ENCODE peak calls at places on chromosomes 5 and 9, in four cellular contexts. X is lower leg skin, L is astrocyte of the spinal cord, S is BJ. K is an unnamed sample.

GRCh38 chr9:111730937-111731567 is 63.7 kb downstream of the SHOC1 start:
- DNase-seq in X (no peak), L (peak; percentile 58), S (no peak), K (no peak)

GRCh38 chr5:34584165-34584564 is 72.0 kb upstream of the RAI14 start:
- DNase-seq in X (no peak), L (no peak), S (no peak), K (no peak)

GRCh38 chr9:68496356-68496755 is 44.3 kb downstream of the TMEM252 start:
- DNase-seq in X (no peak), L (no peak), S (no peak), K (no peak)

GRCh38 chr5:6465831-6466790 is 17.5 kb downstream of the UBE2QL1 start:
- DNase-seq in X (peak; percentile 76), L (no peak), S (no peak), K (no peak)

GRCh38 chr5:35202319-35203111 is 27.8 kb downstream of the PRLR start:
- DNase-seq in X (no peak), L (peak; percentile 42), S (peak; percentile 66), K (no peak)

GRCh38 chr5:132444061-132444460 is 46.5 kb downstream of the IRF1 start:
- DNase-seq in X (no peak), L (no peak), S (no peak), K (no peak)

GRCh38 chr5:139394123-139394653 is 716 bp downstream of the PROB1 start:
- DNase-seq in X (no peak), L (no peak), S (no peak), K (no peak)

GRCh38 chr5:139746691-139747582 is 48.7 kb upstream of the PSD2 start:
- DNase-seq in X (peak; percentile 91), L (peak; percentile 48), S (no peak), K (no peak)

GRCh38 chr5:612498-613424 is 621 bp downstream of the CEP72 start:
- DNase-seq in X (peak; percentile 86), L (peak; percentile 4), S (no peak), K (no peak)

GRCh38 chr9:35812025-35812602 is at the start of gene SPAG8:
- DNase-seq in X (peak; percentile 99), L (peak; percentile 96), S (peak; percentile 83), K (peak; percentile 98)

GRCh38 chr9:35811364-35812024 is 568 bp downstream of the SPAG8 start:
- DNase-seq in X (no peak), L (no peak), S (no peak), K (no peak)

GRCh38 chr9:35814106-35814840 is 569 bp downstream of the HINT2 start:
- DNase-seq in X (peak; percentile 91), L (peak; percentile 52), S (no peak), K (no peak)

GRCh38 chr9:35814841-35815543 is at the start of gene HINT2:
- DNase-seq in X (peak; percentile 99), L (peak; percentile 99), S (peak; percentile 97), K (peak; percentile 91)

DNA sequence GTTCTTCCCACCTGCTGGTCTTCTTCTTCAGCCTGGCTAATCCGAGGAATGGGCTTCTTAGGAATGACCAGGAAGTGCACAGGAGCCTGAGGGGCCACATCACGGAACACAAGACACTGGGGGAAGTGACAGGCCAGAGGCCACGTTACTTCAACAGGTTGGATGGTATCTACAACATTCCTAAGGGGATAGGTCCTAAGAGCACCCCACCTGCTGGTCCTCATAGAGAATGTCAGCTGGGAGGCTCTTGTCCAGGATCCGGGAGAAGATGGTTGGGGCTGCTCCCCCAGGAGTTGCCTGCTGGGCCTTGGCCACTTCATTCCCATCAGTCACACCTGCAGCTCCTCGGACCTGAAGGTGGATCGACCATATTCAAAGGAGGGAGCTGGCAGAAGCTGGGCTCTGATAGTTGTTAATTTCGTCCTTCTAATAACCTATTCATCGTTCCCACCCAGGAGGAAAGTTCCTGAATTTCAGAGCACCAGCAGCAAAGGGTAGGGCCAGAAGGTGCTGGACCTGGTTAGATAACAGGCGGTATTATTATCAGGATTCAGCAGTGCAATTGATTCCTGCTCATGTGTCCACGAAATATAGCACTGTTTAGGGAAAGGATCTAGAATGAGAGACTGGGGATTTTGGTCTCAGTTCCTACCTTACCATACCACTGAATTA is 1.3 kb downstream of the HINT2 start:
- DNase-seq in X (no peak), L (no peak), S (no peak), K (no peak)
- TF ChIP-seq CTCF in X (no peak), L (peak; percentile 49), S (peak; percentile 37), K (peak; percentile 31)

DNA sequence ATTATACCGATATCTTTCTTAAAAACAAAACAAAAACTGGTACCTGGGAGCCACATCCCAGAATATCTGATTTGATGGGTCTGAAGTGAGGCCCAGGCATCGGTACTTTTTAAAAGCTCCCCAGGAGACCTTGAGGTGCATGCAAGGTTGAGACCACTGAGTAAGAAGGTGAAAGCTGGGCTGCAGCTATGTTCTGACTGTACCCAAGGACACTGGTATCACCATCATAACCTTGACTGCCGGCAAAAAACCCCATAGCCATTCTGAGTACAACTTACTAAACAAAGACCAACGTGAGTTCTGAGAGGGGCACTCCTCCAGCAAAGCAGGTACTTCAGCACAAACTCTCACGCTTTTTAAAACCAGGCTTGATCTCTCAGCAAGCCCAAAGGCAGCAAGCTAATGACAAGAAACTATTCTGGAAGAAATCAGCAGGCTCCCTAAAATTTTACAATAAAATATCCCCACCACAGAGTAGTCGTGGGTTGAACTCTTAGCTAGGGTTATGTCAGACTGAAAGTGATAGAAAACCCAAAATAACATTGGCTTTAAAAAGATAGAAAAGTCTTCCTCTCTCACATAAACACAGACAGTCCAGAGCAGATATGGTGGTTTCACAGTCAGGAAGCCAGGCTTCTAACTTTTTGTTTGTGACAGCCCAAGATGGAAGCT is 263.9 kb downstream of the SAXO1 start:
- DNase-seq in X (no peak), L (no peak), S (no peak), K (no peak)
- H3K4me3 ChIP-seq in X (no peak overlapping the region), L (no peak overlapping the region), S (no peak overlapping the region), K (no peak overlapping the region)

GRCh38 chr5:147963436-147963835 is 57.1 kb upstream of the C5orf46 start:
- DNase-seq in X (no peak), L (no peak), S (no peak), K (no peak)

GRCh38 chr5:147963948-147964693 is 57.8 kb upstream of the C5orf46 start:
- DNase-seq in X (no peak), L (no peak), S (no peak), K (no peak)

GRCh38 chr5:147966326-147966725 is 60.0 kb upstream of the C5orf46 start:
- DNase-seq in X (no peak), L (no peak), S (no peak), K (no peak)

GRCh38 chr5:147966829-147967228 is 60.5 kb upstream of the C5orf46 start:
- DNase-seq in X (no peak), L (no peak), S (no peak), K (no peak)

DNA sequence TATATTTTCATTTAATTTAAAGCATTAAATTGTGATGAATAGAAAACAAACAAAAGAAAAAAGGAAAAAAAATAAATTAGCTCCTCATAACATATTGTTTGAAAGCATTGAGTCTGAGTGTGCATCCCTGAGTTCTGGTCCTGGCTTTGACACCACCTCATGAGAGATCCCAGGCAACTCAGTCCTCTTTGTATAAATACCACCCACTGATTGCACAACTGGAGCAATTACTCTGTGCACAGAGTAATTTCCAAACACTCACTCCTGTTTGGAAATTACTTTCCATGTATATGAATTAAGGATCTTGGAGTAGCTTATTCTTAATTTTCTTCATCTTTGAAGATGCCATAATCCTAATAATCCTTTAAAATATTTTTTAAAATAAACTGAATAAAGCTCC is 59.4 kb upstream of the C5orf46 start:
- DNase-seq in X (no peak), L (no peak), S (no peak), K (no peak)
- TF ChIP-seq CTCF in X (no peak), L (no peak), S (no peak), K (no peak)

DNA sequence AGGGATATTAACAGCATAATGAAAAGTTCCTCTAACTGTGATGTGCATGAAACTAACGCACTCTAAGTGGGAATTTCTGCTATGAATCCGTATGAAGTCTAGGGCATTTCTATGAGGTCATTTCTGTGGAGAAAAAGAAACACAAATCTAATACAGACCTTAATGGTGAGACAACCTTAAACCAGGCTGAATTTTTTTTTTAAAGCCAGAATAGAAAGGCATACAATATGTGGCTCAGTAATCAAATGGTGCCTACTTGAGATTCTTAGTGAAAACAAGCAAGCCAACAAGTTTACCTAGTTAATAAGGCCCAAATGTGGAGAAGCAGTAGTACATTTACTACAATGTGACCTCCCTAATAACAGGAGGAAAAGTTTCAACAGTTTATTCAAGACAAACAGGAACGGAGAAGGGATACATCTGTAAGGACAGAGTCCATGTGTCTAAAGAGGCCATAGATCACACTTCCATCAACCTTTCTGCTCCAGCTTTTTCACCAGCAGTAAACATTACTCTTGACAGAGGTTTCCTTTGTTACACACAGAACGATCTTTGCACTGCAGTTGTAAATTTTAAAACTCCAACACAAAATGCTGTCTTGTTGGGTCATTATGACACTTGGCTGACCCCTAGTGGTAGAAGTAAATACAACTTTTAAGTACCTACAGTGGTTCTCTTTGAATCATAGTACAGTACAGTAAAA is 26.2 kb downstream of the CARNMT1 start:
- DNase-seq in X (no peak), L (peak; percentile 90), S (peak; percentile 31), K (peak; percentile 70)
- H3K4me3 ChIP-seq in X (no peak overlapping the region), L (no peak overlapping the region), S (no peak overlapping the region), K (no peak overlapping the region)

GRCh38 chr5:71778678-71779276 is 59.7 kb downstream of the CARTPT start:
- DNase-seq in X (no peak), L (peak; percentile 54), S (no peak), K (no peak)
- TF ChIP-seq CTCF in X (no peak), L (peak; percentile 87), S (peak; percentile 62), K (peak; percentile 65)

K was measured in kidney epithelial cell.